ENCODE peak calls at places on chromosomes 6 and 20, in nine cellular contexts. X is endothelial cell; P is AG04450; R is CD8-positive, alpha-beta T cell; E is OCI-LY7; U is psoas muscle; J is osteocyte; G is tibial nerve; H is PC-3. I is an unnamed sample.

GRCh38 chr6:43495409-43495941 is 14.7 kb downstream of the LRRC73 start:
- DNase-seq in X (no peak), P (no peak), R (no peak), E (no peak), U (no peak), J (no peak), G (no peak), H (peak), I (no peak)

GRCh38 chr6:144341831-144342527 is 56.8 kb downstream of the UTRN start:
- DNase-seq in X (no peak), P (no peak), R (no peak), E (no peak), U (no peak), J (no peak), G (no peak), H (no peak), I (peak)

GRCh38 chr20:18390201-18390600 is 76.6 kb downstream of the DZANK1 start:
- DNase-seq in X (no peak), P (no peak), R (no peak), E (no peak), U (no peak), J (no peak), G (no peak), H (no peak), I (peak)

GRCh38 chr6:156883497-156884252 is 106.5 kb downstream of the ARID1B start:
- DNase-seq in X (no peak), P (no peak), R (no peak), E (peak), U (no peak), J (no peak), G (no peak), H (no peak), I (no peak)

GRCh38 chr6:10386260-10386659 is 28.6 kb downstream of the TFAP2A start:
- DNase-seq in X (no peak), P (no peak), R (no peak), E (no peak), U (no peak), J (no peak), G (no peak), H (no peak), I (no peak)

GRCh38 chr6:105733556-105734162 is 330.8 kb upstream of the PREP start:
- DNase-seq in X (no peak), P (no peak), R (no peak), E (peak), U (no peak), J (no peak), G (no peak), H (peak), I (peak)

GRCh38 chr6:162706236-162706635 is 21.3 kb downstream of the PRKN start:
- DNase-seq in X (no peak), P (no peak), R (no peak), E (no peak), U (peak), J (no peak), G (peak), H (no peak), I (no peak)

GRCh38 chr6:154606457-154606856 is 96.0 kb upstream of the CNKSR3 start:
- DNase-seq in X (no peak), P (no peak), R (no peak), E (no peak), U (no peak), J (no peak), G (no peak), H (no peak), I (no peak)

GRCh38 chr20:31587545-31588389 is 17.3 kb upstream of the ID1 start:
- DNase-seq in X (no peak), P (no peak), R (no peak), E (no peak), U (peak), J (no peak), G (no peak), H (no peak), I (peak)

GRCh38 chr6:44338228-44339122 is 4.0 kb upstream of the SPATS1 start:
- DNase-seq in X (peak), P (peak), R (peak), E (peak), U (peak), J (no peak), G (peak), H (peak), I (peak)

GRCh38 chr6:166512567-166512966 is 73.9 kb downstream of the RAMACL start:
- DNase-seq in X (no peak), P (no peak), R (peak), E (peak), U (no peak), J (no peak), G (no peak), H (no peak), I (no peak)
- TF ChIP-seq CTCF in X (no peak), P (no peak), R (no peak), E (peak), U (no peak), J (no peak), G (no peak), H (no peak), I (no peak)

DNA sequence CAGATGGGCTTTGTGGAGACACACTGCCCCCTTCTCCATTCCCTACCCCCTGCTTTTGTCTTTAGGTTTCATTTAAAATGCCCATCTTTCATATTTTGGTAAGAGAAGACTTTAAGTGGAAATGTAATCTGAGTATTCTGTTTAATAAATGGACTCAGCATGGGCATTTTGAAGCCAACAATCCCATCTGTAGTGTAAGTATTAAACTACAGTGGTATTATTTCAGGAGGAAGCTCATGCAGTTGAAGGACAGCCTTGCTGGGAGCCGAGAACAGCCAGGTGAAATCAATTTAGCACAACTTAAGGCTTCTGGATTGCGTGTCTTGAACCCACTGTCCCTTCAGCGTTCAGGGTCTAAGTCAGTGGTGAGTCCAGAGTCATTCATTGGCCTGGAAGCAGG is 63.5 kb downstream of the AKAP12 start:
- DNase-seq in X (no peak), P (no peak), R (no peak), E (no peak), U (no peak), J (no peak), G (no peak), H (no peak), I (no peak)
- TF ChIP-seq CTCF in X (no peak), P (no peak), R (no peak), E (no peak), U (no peak), J (no peak), G (no peak), H (no peak), I (no peak)

GRCh38 chr6:166511316-166511715 is 75.2 kb downstream of the RAMACL start:
- DNase-seq in X (no peak), P (no peak), R (no peak), E (no peak), U (no peak), J (no peak), G (no peak), H (no peak), I (no peak)

GRCh38 chr6:166516256-166516655 is 70.2 kb downstream of the RAMACL start:
- DNase-seq in X (no peak), P (no peak), R (no peak), E (no peak), U (no peak), J (no peak), G (no peak), H (no peak), I (peak)

GRCh38 chr6:166514196-166514595 is 72.3 kb downstream of the RAMACL start:
- DNase-seq in X (no peak), P (no peak), R (no peak), E (no peak), U (no peak), J (no peak), G (no peak), H (no peak), I (no peak)

GRCh38 chr6:166520905-166521834 is 65.3 kb downstream of the RAMACL start:
- DNase-seq in X (no peak), P (no peak), R (no peak), E (no peak), U (no peak), J (no peak), G (no peak), H (no peak), I (no peak)

DNA sequence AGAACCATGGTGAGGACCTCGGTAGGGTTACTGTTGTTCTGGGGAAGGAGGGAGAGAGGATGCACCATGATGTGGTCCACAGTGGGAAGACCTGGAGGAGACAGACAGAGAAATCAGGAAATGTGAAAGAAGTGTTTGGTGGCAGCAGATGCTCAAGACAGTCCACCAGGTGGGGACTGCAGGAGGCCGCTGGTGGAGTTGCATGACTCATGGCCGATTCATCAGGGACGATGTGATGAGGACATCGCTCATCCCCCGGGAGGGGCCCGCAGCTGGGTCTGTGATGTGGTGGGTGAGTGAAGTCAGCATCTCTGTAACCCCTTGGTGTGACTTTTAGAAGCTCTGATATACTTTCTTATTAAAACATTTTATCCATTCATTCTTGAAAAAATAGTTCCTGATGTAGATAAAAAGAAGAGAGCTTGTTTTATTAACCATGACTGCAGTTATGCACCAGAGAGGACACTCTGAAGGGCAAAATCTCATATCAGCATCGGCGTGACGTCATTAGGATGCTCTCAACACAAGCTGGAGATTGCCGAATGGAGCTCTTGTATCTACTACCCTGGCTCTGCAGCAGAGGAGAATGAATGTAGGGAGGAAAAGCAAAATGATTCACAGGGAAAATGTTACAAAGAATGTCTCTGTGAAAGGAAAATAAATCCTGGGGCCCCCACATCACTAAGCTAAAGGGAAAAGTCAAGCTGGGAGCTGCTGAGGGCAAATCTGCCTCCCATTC is 71.2 kb downstream of the RAMACL start:
- DNase-seq in X (no peak), P (peak), R (no peak), E (no peak), U (peak), J (no peak), G (no peak), H (peak), I (peak)
- TF ChIP-seq CTCF in X (no peak), P (peak), R (no peak), E (no peak), U (peak), J (peak), G (no peak), H (peak), I (peak)

GRCh38 chr20:50153153-50153499 is 397 bp downstream of the PEDS1 start:
- DNase-seq in X (no peak), P (no peak), R (no peak), E (peak), U (no peak), J (no peak), G (no peak), H (peak), I (peak)

GRCh38 chr20:50153500-50154377 is at the start of gene PEDS1:
- DNase-seq in X (peak), P (peak), R (peak), E (peak), U (peak), J (peak), G (peak), H (peak), I (peak)

GRCh38 chr20:50151034-50151743 is 2.3 kb downstream of the PEDS1 start:
- DNase-seq in X (no peak), P (no peak), R (no peak), E (no peak), U (no peak), J (no peak), G (no peak), H (peak), I (no peak)

GRCh38 chr20:50149481-50150254 is 3.9 kb downstream of the PEDS1 start:
- DNase-seq in X (no peak), P (no peak), R (no peak), E (no peak), U (peak), J (no peak), G (no peak), H (no peak), I (no peak)

GRCh38 chr20:50152394-50153152 is 950 bp downstream of the PEDS1 start:
- DNase-seq in X (no peak), P (no peak), R (no peak), E (no peak), U (no peak), J (no peak), G (no peak), H (peak), I (no peak)
- TF ChIP-seq CTCF in X (no peak), P (no peak), R (no peak), E (peak), U (no peak), J (no peak), G (no peak), H (peak), I (no peak)

DNA sequence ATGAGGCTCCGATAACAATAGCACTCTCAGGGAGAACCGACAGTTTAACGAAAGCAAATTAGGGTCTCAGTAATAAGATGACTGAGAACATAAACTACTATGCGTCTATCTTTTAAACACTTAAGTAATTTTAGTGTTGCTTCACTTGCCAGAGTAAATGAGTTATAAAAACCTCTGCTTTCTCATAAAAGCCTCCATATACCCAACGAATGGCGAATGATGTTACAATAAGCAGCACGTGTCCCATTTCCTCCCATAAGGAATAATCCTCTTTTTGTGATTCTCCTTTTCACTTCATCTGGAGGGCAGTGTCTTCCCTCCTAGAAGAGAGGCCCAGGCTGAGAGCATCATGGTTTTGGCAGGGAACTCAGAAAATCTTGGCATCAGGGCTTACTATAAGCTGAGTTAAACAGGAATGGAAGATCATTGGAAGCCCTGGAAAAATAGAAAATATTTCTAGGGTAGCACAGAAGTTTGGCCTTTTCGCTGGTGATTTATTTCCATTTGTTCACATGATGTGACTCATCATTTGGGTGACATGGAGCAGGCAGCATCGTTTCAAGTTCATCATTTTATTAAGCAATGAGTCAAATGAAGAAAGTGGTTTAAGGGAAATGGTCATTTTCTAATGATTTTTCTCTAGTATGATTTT is 255.4 kb downstream of the ATXN1 start:
- DNase-seq in X (no peak), P (peak), R (no peak), E (no peak), U (no peak), J (no peak), G (no peak), H (peak), I (peak)
- TF ChIP-seq CTCF in X (no peak), P (no peak), R (no peak), E (no peak), U (no peak), J (no peak), G (no peak), H (no peak), I (no peak)

GRCh38 chr6:27630727-27631613 is 158.1 kb upstream of the ZNF184 start:
- DNase-seq in X (peak), P (no peak), R (no peak), E (no peak), U (no peak), J (no peak), G (no peak), H (peak), I (peak)
- TF ChIP-seq CTCF in X (no peak), P (no peak), R (no peak), E (no peak), U (no peak), J (no peak), G (no peak), H (peak), I (no peak)

DNA sequence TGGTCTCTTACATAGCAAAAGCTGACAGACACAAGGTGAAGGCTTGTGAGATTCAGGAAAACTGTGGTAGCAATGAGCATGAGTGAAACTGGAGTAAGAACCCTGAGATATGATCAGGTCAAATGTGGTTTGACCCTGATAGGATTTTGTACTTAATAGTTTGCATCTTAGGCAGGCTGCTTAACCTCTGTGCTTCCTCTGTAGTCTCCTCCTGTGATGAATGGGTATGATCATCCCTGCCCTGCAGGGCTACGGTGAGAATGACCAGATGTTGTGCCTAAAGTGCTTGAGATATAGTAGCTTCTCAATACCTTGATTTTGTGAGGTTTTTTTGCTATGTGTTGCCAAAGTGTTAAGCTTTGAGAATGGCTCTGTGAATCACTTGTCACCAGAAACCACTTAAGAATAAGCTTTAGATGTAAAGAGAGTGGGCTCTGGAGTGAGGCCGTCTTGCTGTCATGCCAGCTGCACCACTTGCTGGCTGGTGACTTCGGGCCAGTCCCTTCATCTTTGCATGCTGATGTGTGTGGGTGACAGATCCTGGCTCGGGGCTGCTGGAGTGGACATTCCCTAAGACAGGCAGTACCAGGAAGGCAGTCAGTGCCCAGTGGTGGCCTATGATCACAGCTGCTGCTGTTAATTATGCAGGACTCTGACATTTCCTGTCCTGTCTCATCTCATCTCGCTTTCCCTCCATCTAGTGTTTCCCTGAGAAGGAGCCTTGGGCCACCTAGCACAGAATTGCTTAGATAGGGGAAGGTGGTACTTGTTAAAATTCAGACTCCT is 254.7 kb downstream of the NFATC2 start:
- DNase-seq in X (no peak), P (no peak), R (no peak), E (no peak), U (no peak), J (no peak), G (no peak), H (no peak), I (no peak)
- TF ChIP-seq CTCF in X (no peak), P (no peak), R (no peak), E (no peak), U (no peak), J (no peak), G (no peak), H (no peak), I (no peak)

GRCh38 chr20:8372819-8373218 is 240.8 kb downstream of the PLCB1 start:
- DNase-seq in X (no peak), P (no peak), R (no peak), E (no peak), U (no peak), J (no peak), G (no peak), H (no peak), I (no peak)

GRCh38 chr20:8367679-8368078 is 235.6 kb downstream of the PLCB1 start:
- DNase-seq in X (no peak), P (no peak), R (no peak), E (no peak), U (no peak), J (no peak), G (no peak), H (no peak), I (no peak)

GRCh38 chr20:8373579-8373978 is 241.5 kb downstream of the PLCB1 start:
- DNase-seq in X (no peak), P (no peak), R (no peak), E (no peak), U (no peak), J (no peak), G (no peak), H (no peak), I (no peak)

GRCh38 chr20:8368680-8369079 is 236.6 kb downstream of the PLCB1 start:
- DNase-seq in X (no peak), P (no peak), R (no peak), E (no peak), U (no peak), J (no peak), G (no peak), H (no peak), I (no peak)

GRCh38 chr20:8370774-8371173 is 238.7 kb downstream of the PLCB1 start:
- DNase-seq in X (no peak), P (no peak), R (no peak), E (no peak), U (no peak), J (no peak), G (no peak), H (no peak), I (no peak)
- TF ChIP-seq CTCF in X (no peak), P (no peak), R (no peak), E (no peak), U (no peak), J (no peak), G (no peak), H (no peak), I (no peak)

GRCh38 chr6:24357336-24358218 is at the start of gene DCDC2:
- DNase-seq in X (peak), P (no peak), R (peak), E (no peak), U (peak), J (no peak), G (no peak), H (no peak), I (no peak)
- TF ChIP-seq CTCF in X (no peak), P (no peak), R (no peak), E (no peak), U (no peak), J (no peak), G (no peak), H (no peak), I (no peak)